ENCODE peak calls at places on chromosomes 1 and 21, in four cellular contexts. O is CD8-positive, alpha-beta memory T cell; Z is stomach; W is body of pancreas. I is an unnamed sample.

GRCh38 chr1:209607102-209607794 is 23.7 kb downstream of the CAMK1G start:
- DNase-seq in W (no peak), O (no peak), Z (no peak), I (no peak)

GRCh38 chr1:162003825-162004205 is 19.9 kb downstream of the OLFML2B start:
- DNase-seq in W (no peak), O (no peak), Z (no peak), I (no peak)

GRCh38 chr21:37878946-37879660 is 37.2 kb downstream of the KCNJ6 start:
- DNase-seq in W (no peak), O (no peak), Z (no peak), I (no peak)

GRCh38 chr1:223188618-223189356 is 45.7 kb upstream of the TLR5 start:
- DNase-seq in W (no peak), Z (no peak), O (no peak), I (no peak)

GRCh38 chr1:56795864-56796263 is 23.3 kb downstream of the FYB2 start:
- DNase-seq in W (no peak), O (no peak), Z (no peak), I (no peak)

GRCh38 chr1:231211005-231211857 is 29.8 kb upstream of the GNPAT start:
- DNase-seq in W (peak; percentile 89), O (peak; percentile 89), Z (peak; percentile 91), I (peak; percentile 83)

GRCh38 chr1:167210966-167211674 is 9.6 kb upstream of the POU2F1 start:
- DNase-seq in O (no peak), W (no peak), Z (no peak), I (no peak)

GRCh38 chr1:205582046-205582445 is 49.8 kb downstream of the ELK4 start:
- DNase-seq in Z (peak; percentile 30), O (no peak), W (peak; percentile 8), I (no peak)

GRCh38 chr1:221335161-221336101 is 406.5 kb downstream of the DUSP10 start:
- DNase-seq in O (no peak), Z (no peak), W (peak; percentile 11), I (peak; percentile 41)

GRCh38 chr1:187415065-187415464 is 586.3 kb downstream of the PLA2G4A start:
- DNase-seq in Z (no peak), W (no peak), O (no peak), I (no peak)

GRCh38 chr1:63718464-63719075 is 55.2 kb upstream of the ROR1 start:
- DNase-seq in O (no peak), Z (no peak), W (no peak), I (no peak)

GRCh38 chr1:58893257-58893869 is 109.5 kb upstream of the JUN start:
- DNase-seq in W (peak; percentile 40), O (no peak), Z (peak; percentile 91), I (no peak)

GRCh38 chr1:207828046-207828445 is 76.2 kb downstream of the CD46 start:
- DNase-seq in O (no peak), W (no peak), Z (no peak), I (no peak)

GRCh38 chr1:37561794-37562132 is 5.0 kb downstream of the DNALI1 start:
- DNase-seq in Z (no peak), O (no peak), W (no peak), I (no peak)

GRCh38 chr1:168613689-168614655 is 37.6 kb downstream of the XCL1 start:
- DNase-seq in O (no peak), Z (no peak), W (no peak), I (no peak)

GRCh38 chr1:234987415-234988159 is 141.1 kb downstream of the TOMM20 start:
- DNase-seq in O (no peak), W (peak; percentile 70), Z (peak; percentile 79), I (peak; percentile 85)

GRCh38 chr1:201461193-201461657 is 7.8 kb downstream of the PHLDA3 start:
- DNase-seq in W (peak; percentile 18), O (no peak), Z (peak; percentile 61), I (no peak)

GRCh38 chr1:200949626-200950025 is 54.9 kb downstream of the INAVA start:
- DNase-seq in Z (no peak), W (no peak), O (no peak), I (no peak)

GRCh38 chr1:245247791-245248789 is 93.3 kb downstream of the KIF26B start:
- DNase-seq in W (no peak), O (no peak), Z (no peak), I (no peak)

GRCh38 chr1:15902882-15903281 is 55.4 kb downstream of the SPEN start:
- DNase-seq in Z (no peak), W (no peak), O (no peak), I (no peak)

GRCh38 chr1:184298321-184299052 is 88.3 kb upstream of the C1orf21 start:
- DNase-seq in O (no peak), Z (no peak), W (no peak), I (no peak)

GRCh38 chr1:219123041-219123440 is 50.6 kb upstream of the LYPLAL1 start:
- DNase-seq in Z (no peak), O (no peak), W (no peak), I (peak; percentile 43)

GRCh38 chr1:16298653-16299052 is 53.6 kb downstream of the FBXO42 start:
- DNase-seq in W (no peak), O (no peak), Z (no peak), I (peak; percentile 40)

GRCh38 chr1:55374801-55375616 is 159.8 kb upstream of the USP24 start:
- DNase-seq in O (no peak), W (no peak), Z (no peak), I (peak; percentile 54)

GRCh38 chr1:165837838-165838364 is 10.5 kb downstream of the UCK2 start:
- DNase-seq in Z (no peak), W (no peak), O (no peak), I (no peak)
- H3K4me1 ChIP-seq in Z (peaks cover 57% of the 10 kb centered on the region), W (peaks cover 46% of the 10 kb centered on the region), O (peaks cover 7% of the 10 kb centered on the region), I (no peaks in the 10 kb centered on the region)

GRCh38 chr1:246923900-246924299 is 7.8 kb downstream of the AHCTF1 start:
- DNase-seq in O (no peak), Z (no peak), W (no peak), I (no peak)
- H3K4me1 ChIP-seq in O (peaks cover 33% of the 10 kb centered on the region), Z (peaks cover 73% of the 10 kb centered on the region), W (peaks cover 13% of the 10 kb centered on the region), I (peaks cover 15% of the 10 kb centered on the region)

DNA sequence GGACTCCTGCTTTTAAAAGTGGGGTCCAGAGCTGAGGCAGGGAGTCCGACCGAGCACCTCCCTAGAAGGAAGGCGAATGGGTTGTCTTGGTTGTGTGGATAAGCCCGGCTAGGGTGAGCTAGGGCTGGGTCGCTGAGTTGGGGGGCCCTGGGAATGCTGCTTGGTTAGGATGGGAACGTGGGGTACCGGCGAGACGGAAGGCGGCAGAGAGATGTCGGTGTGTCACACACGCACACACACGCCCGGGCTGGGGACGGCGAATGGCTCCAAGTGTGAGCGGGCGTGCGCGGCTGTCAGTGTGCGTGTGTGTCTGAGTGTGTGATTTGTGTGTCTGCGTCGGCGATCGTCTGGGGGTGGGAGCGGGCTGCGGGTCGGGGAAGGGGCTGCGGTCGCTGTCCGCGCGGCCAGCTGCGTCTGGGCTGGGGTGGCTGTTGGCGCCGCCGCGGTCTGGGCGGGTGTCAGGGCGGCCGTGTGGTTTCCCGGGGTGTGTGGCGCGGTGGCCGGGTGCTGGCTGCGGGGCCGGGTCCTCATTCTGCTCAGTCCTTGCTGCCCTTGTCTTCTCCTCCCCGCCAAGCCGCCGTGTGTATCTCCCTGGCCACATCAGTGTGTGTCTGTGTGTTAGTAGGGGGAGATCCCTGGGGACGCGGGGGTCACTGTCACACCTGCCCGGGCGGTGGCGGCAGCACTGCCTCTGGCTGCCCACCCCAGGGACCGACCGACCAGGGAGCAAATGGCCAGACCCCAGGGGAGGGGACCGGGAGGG is 1.0 kb downstream of the EFNA3 start:
- DNase-seq in Z (no peak), O (no peak), W (no peak), I (no peak)
- H3K4me1 ChIP-seq in Z (peaks cover 67% of the 10 kb centered on the region), O (peaks cover 64% of the 10 kb centered on the region), W (peaks cover 54% of the 10 kb centered on the region), I (peaks cover 41% of the 10 kb centered on the region)

DNA sequence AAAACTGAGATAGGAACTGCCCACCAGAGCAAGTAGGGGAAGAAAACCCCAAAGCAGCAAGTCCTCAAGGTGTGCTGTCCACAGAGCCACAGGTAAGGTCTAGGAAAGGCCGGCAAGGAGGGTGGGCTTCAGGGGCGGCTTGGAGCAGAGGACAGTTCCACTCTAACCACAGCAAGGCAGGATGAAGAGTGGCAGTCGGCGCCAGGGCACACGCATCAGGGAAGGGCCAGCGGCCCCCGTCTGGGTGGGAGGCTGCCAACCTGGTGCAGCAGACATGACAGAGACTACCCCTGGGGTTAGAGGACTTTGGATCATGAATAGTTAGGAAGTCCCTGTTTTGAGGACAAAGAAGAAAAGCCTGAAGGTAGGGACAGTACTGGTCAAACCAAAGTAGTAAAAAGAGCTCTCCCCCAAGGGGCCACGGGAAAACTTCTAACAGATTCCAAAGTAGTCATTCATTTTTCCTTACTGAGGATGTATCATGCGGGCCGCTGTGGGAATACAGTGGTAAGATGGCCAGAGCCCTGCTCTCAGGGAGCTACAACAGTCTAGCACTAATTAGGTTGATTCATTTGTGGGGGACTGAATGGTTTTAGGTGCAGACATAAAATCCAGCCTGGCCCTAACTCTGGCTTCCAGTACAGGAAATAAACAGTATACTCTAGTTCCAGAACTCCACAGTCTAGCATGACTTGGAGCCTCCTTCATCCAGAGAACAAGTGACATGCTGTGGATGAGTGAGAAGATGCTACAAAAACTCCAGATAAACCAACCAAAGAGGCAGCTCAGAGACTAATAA is 3.5 kb upstream of the RAP1GAP start:
- DNase-seq in Z (no peak), W (no peak), O (no peak), I (peak; percentile 13)
- H3K4me1 ChIP-seq in Z (peaks cover 52% of the 10 kb centered on the region), W (peaks cover 47% of the 10 kb centered on the region), O (peaks cover 25% of the 10 kb centered on the region), I (peaks cover 15% of the 10 kb centered on the region)

GRCh38 chr1:54273092-54273836 is 73.3 kb downstream of the MRPL37 start:
- DNase-seq in Z (peak; percentile 87), O (no peak), W (peak; percentile 42), I (peak; percentile 80)

GRCh38 chr1:54275349-54275748 is 75.4 kb downstream of the MRPL37 start:
- DNase-seq in W (peak; percentile 58), Z (peak; percentile 72), O (no peak), I (peak; percentile 61)

GRCh38 chr1:54273837-54274192 is 73.8 kb downstream of the MRPL37 start:
- DNase-seq in O (no peak), W (no peak), Z (no peak), I (peak; percentile 73)

GRCh38 chr1:54274881-54275280 is 74.9 kb downstream of the MRPL37 start:
- DNase-seq in Z (no peak), W (no peak), O (no peak), I (no peak)

GRCh38 chr1:54274448-54274847 is 74.5 kb downstream of the MRPL37 start:
- DNase-seq in Z (peak; percentile 47), W (no peak), O (no peak), I (peak; percentile 45)
- H3K4me1 ChIP-seq in Z (peaks cover 99% of the 10 kb centered on the region), W (peaks cover 72% of the 10 kb centered on the region), O (peaks cover 35% of the 10 kb centered on the region), I (peaks cover 83% of the 10 kb centered on the region)

I was measured in testis.